ENCODE peak calls at places on chromosomes 1 and 21, in four cellular contexts. G, C, M and X are unnamed samples.
A peak's percentile ranks its signal among the peaks of the same experiment; 100 is the strongest.

GRCh38 chr21:38236232-38236631 is 20.6 kb upstream of the KCNJ15 start:
- DNase-seq in G (peak; percentile 27), C (peak; percentile 36), M (no peak), X (no peak)

GRCh38 chr1:210743038-210743437 is 390.9 kb downstream of the KCNH1 start:
- DNase-seq in G (no peak), C (no peak), M (no peak), X (no peak)

GRCh38 chr21:15367061-15367626 is 302.3 kb upstream of the NRIP1 start:
- DNase-seq in G (no peak), C (no peak), M (no peak), X (no peak)

GRCh38 chr21:44611551-44611950 is 328 bp upstream of the KRTAP10-8 start:
- DNase-seq in G (no peak), C (no peak), M (no peak), X (no peak)

GRCh38 chr1:226530591-226530990 is 18.0 kb upstream of the STUM start:
- DNase-seq in G (no peak), C (no peak), M (no peak), X (no peak)

GRCh38 chr1:30485072-30485471 is 238.3 kb downstream of the MATN1 start:
- DNase-seq in G (no peak), C (no peak), M (no peak), X (no peak)

GRCh38 chr1:9280015-9280860 is 12.5 kb upstream of the SPSB1 start:
- DNase-seq in G (peak; percentile 92), C (peak; percentile 96), M (no peak), X (peak; percentile 94)

GRCh38 chr1:39387452-39387851 is 104.0 kb upstream of the BMP8A start:
- DNase-seq in G (peak; percentile 79), C (peak; percentile 54), M (no peak), X (peak; percentile 79)

GRCh38 chr1:98355656-98356384 is 305.7 kb upstream of the SNX7 start:
- DNase-seq in G (no peak), C (peak; percentile 62), M (no peak), X (no peak)

DNA sequence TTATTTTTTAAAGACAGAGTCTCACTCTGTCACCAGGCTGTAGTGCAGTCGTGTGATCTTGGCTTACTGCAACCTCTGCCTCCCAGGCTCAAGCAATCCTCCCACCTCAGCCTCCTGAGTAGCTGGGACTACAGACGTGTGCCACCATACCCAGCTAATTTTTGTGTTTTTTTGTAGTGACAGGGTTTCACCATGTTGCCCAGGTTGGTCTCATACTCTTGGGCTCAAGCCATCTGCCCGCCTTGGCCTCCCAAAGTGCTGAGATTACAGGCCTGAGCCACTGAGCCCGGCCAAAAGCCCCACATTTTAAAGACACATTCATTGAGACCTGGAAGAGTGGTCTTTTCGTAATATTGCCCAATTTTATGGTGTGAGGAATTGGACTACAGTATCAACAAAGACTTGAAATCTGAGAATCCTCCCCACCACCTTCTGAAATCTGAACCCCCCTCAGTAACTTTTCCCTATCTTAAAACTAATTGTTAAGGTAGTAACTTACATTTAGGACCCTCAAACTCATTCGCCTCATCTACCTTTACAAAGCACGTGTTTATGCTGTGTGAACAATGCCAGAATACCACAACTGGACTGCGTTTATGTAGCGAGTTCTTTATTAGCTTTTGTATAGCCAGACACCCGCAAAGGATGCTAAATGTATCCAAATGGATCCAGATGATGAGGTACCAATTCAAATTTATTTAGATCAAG is 2.7 kb downstream of the ERRFI1 start:
- DNase-seq in G (no peak), C (no peak), M (no peak), X (no peak)
- H3K4me3 ChIP-seq in G (peak overlapping the region; percentile 75), C (peak overlapping the region; percentile 71), M (no peak overlapping the region), X (peak overlapping the region; percentile 56)

DNA sequence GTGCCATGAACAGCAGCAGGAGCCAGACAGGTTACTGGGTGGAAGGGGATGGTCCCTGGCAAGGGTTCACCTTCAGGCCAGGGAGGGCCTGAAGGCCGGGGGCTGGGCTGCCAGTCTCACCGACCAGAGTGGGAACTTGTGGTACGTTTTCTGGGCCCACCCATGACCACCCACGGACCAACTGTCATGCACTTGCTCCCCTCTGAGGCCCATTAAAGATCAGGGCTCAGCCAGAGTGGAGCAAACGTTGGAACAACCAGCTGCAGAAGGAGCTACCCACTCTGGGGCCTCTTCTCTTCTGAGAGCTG is 436.7 kb upstream of the PRMT6 start:
- DNase-seq in G (no peak), C (no peak), M (no peak), X (no peak)
- H3K4me3 ChIP-seq in G (no peak overlapping the region), C (no peak overlapping the region), M (no peak overlapping the region), X (no peak overlapping the region)

DNA sequence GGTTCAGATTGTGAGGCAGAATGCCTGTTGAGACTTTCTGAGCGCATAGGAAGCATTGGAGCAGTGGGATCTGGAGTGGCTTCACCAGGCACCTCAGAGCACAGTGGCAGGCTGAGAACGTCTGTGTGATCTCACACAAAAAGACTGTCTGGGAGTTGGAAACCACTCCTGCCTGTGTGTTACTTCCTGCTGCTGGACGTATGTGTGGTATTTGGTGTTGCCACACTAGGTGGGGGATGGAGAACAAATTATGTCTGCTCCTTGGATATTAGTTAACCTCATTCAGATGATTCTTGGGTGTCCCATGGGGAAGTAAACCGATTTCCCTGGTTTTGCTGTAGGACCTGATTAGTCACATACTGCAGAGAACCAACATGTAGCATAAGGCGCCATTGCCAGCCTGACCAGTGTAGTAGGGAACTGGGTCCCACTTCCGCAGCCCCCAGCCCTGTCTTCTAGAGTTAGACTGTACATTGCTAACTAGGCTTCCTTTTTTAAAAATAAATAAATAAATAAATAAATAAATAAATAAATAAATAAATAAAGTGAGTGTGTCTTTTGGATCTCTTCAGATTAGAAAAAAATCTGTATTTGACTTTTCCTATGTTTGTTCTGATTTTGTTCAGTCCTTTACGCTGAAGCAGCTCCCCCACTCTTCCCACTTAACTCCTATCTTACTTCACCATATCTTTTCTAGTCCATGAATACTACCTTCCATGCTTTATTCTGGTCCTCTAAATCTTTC is 26.9 kb downstream of the UCK2 start:
- DNase-seq in G (peak; percentile 96), C (peak; percentile 84), M (no peak), X (peak; percentile 67)
- H3K4me3 ChIP-seq in G (no peak overlapping the region), C (no peak overlapping the region), M (no peak overlapping the region), X (no peak overlapping the region)

GRCh38 chr1:228277491-228278431 is 69.9 kb downstream of the OBSCN start:
- DNase-seq in G (no peak), C (no peak), M (no peak), X (no peak)

GRCh38 chr1:228275154-228275434 is 67.2 kb downstream of the OBSCN start:
- DNase-seq in G (no peak), C (no peak), M (no peak), X (no peak)

GRCh38 chr1:228275435-228276342 is 67.8 kb downstream of the OBSCN start:
- DNase-seq in G (peak; percentile 78), C (peak; percentile 85), M (peak; percentile 80), X (peak; percentile 71)

GRCh38 chr1:228276901-228277490 is 69.2 kb downstream of the OBSCN start:
- DNase-seq in G (no peak), C (no peak), M (no peak), X (no peak)

GRCh38 chr1:228276361-228276831 is 68.6 kb downstream of the OBSCN start:
- DNase-seq in G (no peak), C (no peak), M (no peak), X (no peak)
- H3K4me3 ChIP-seq in G (peak overlapping the region; percentile 61), C (peak overlapping the region; percentile 52), M (peak overlapping the region; percentile 55), X (no peak overlapping the region)

GRCh38 chr1:64630611-64631010 is 114.3 kb upstream of the RAVER2 start:
- DNase-seq in G (no peak), C (no peak), M (peak; percentile 6), X (no peak)
- H3K4me3 ChIP-seq in G (no peak overlapping the region), C (no peak overlapping the region), M (peak overlapping the region; percentile 30), X (no peak overlapping the region)

DNA sequence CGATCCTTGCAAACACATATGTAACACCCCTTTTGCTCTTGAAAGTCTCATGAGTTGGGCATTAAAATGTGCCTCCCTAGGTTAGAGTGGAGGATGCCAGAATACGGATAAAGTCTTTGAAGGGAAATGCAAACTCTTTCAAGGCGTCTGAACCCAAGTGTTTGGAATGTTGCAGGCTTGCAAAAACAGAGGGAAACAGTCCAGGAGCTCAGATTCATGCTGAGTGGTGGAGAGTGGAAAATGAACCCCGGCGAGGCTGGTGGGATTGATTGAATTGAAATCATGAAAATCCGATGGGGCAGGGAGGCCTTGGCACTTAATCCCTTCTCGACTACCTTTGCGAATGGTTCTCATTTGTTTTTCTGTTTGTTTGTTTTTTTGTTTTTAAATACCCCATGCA is 175.5 kb downstream of the PGBD5 start:
- DNase-seq in G (no peak), C (no peak), M (no peak), X (no peak)
- H3K4me3 ChIP-seq in G (no peak overlapping the region), C (no peak overlapping the region), M (no peak overlapping the region), X (no peak overlapping the region)

GRCh38 chr1:165632491-165632890 is 1.5 kb downstream of the MGST3 start:
- DNase-seq in G (no peak), C (no peak), M (no peak), X (no peak)
- H3K4me3 ChIP-seq in G (peak overlapping the region; percentile 97), C (peak overlapping the region; percentile 82), M (peak overlapping the region; percentile 96), X (peak overlapping the region; percentile 81)

GRCh38 chr21:42234026-42234425 is 15.1 kb downstream of the ABCG1 start:
- DNase-seq in G (no peak), C (no peak), M (no peak), X (no peak)
- H3K4me3 ChIP-seq in G (no peak overlapping the region), C (no peak overlapping the region), M (peak overlapping the region; percentile 72), X (peak overlapping the region; percentile 40)

DNA sequence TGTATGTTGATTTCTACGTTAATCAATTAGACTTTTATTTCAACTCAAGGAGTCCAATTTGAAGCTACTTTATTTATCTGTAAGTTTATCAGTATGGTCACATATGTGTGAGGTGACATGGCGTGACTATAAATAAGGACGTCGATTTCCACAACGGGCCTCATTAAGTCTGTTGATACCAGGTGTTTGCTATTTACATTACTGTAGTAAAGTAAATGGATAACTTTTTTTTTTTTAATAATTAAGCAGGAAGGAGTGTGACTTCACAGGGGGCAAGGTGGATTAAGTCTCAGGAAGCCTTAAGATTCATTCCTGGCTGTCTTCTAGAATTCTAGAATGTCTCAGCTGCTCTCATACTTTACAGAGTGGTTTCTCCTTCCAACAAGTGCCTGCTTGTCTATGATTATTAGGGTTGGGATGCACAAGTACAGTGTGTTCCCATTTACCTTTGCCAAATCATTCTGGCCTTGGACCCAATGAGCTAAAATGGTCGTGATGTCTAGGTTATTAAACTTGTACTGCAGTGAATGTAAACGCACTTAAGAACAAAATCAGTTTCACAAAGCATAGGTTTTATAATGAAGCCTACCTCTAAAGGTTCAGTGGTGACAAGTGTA is 15.5 kb downstream of the MAP3K7CL start:
- DNase-seq in G (no peak), C (peak; percentile 92), M (no peak), X (no peak)
- H3K4me3 ChIP-seq in G (no peak overlapping the region), C (no peak overlapping the region), M (no peak overlapping the region), X (no peak overlapping the region)

DNA sequence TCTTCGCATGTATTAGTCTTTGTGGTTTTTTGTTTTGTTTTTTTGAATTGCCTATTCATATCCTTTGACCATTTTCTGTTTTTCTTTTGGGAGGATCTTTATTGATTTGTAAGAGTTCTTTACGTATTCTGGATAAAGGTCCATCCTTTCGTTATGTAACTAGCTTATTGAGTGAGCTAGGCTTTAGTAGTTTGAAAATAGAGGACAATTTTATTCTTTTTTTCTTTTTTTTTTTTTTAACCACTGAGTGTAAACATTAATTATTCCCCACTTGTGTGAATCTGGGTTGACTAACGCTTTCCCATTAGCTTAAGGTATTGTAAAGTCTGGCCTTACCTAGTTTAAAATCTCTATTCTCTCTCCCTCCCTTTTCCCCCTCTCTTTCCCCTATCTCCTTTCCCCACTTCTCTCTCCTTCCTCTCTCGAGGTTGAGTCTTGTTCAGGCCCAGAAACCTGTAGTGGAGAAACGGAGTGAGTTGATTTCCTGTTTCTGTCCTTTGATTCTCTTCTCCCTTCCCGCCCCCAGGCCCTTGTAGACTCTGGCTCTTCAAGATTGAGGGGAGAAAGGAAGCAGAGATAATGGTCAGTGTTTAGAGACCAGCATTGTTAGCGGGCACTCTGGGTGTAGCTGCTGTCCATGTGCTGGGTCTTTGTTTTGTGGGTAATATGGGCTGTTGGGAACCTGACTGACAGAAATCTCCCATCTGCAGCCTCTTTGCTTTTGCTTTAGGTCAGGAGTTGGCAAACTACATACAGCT is 1.5 kb downstream of the MORC3 start:
- DNase-seq in G (peak; percentile 3), C (peak; percentile 42), M (peak; percentile 32), X (no peak)
- H3K4me3 ChIP-seq in G (peak overlapping the region; percentile 80), C (peak overlapping the region; percentile 84), M (peak overlapping the region; percentile 74), X (peak overlapping the region; percentile 92)